ENCODE peak calls at places on chromosome 6, in seven cellular contexts. S is HFFc6, F is neural crest cell, E is Peyer's patch, C is NCI-H146, H is lower leg skin, T is HS-5. K is an unnamed sample.

GRCh38 chr6:137218473-137218916 is 690 bp downstream of the IFNGR1 start:
- DNase-seq in E (no peak), H (no peak), F (no peak), S (peak), C (peak), T (no peak), K (no peak)

GRCh38 chr6:165484178-165484889 is 174.9 kb upstream of the C6orf118 start:
- DNase-seq in F (no peak), H (no peak), C (peak), T (no peak), S (no peak), E (no peak), K (no peak)

GRCh38 chr6:124099520-124099919 is 295.9 kb downstream of the NKAIN2 start:
- DNase-seq in C (no peak), E (no peak), S (no peak), H (no peak), T (no peak), F (no peak), K (no peak)

GRCh38 chr6:159126590-159126989 is 42.6 kb upstream of the FNDC1 start:
- DNase-seq in S (no peak), C (no peak), T (no peak), F (no peak), E (no peak), H (peak), K (no peak)

GRCh38 chr6:82863771-82864170 is 201.9 kb downstream of the UBE3D start:
- DNase-seq in H (no peak), E (no peak), S (no peak), F (no peak), T (no peak), C (no peak), K (no peak)

GRCh38 chr6:156827382-156827781 is 50.2 kb downstream of the ARID1B start:
- DNase-seq in T (no peak), S (peak), H (no peak), E (no peak), C (peak), F (no peak), K (no peak)

GRCh38 chr6:125294925-125295324 is 6.8 kb downstream of the HDDC2 start:
- DNase-seq in T (no peak), E (no peak), S (no peak), F (no peak), C (no peak), H (no peak), K (no peak)

GRCh38 chr6:33247977-33248642 is 23.6 kb downstream of the VPS52 start:
- DNase-seq in F (peak), H (peak), C (peak), T (peak), S (peak), E (peak), K (peak)

GRCh38 chr6:75084872-75085381 is 120.9 kb downstream of the COL12A1 start:
- DNase-seq in H (no peak), S (no peak), T (no peak), C (no peak), F (peak), E (no peak), K (peak)

GRCh38 chr6:30885481-30885998 is 1.2 kb downstream of the DDR1 start:
- DNase-seq in E (peak), H (peak), S (peak), F (no peak), C (peak), T (no peak), K (peak)

GRCh38 chr6:131954775-131955107 is 3.6 kb upstream of the CCN2 start:
- DNase-seq in H (no peak), E (no peak), T (peak), F (no peak), S (peak), C (no peak), K (peak)

GRCh38 chr6:17470209-17470952 is 77.0 kb downstream of the CAP2 start:
- DNase-seq in H (no peak), E (no peak), C (no peak), F (no peak), T (no peak), S (no peak), K (no peak)

GRCh38 chr6:105646391-105646867 is 243.5 kb upstream of the PREP start:
- DNase-seq in S (no peak), C (no peak), E (no peak), T (no peak), F (no peak), H (no peak), K (no peak)

GRCh38 chr6:33695451-33695855 is 16.0 kb downstream of the UQCC2 start:
- DNase-seq in T (no peak), S (no peak), F (no peak), H (no peak), E (no peak), C (no peak), K (no peak)

GRCh38 chr6:108872001-108872974 is 24.1 kb downstream of the ARMC2 start:
- DNase-seq in H (no peak), S (no peak), C (no peak), T (no peak), E (no peak), F (no peak), K (no peak)

GRCh38 chr6:120378582-120379220 is 955.6 kb downstream of the TBC1D32 start:
- DNase-seq in H (no peak), C (peak), T (no peak), E (no peak), F (no peak), S (no peak), K (no peak)

GRCh38 chr6:169702640-169703246 is 817 bp downstream of the C6orf120 start:
- DNase-seq in F (peak), C (peak), E (no peak), S (no peak), T (no peak), H (no peak), K (peak)

GRCh38 chr6:39430968-39431523 is 108.5 kb upstream of the KCNK16 start:
- DNase-seq in F (no peak), H (peak), S (no peak), T (no peak), E (peak), C (peak), K (peak)

GRCh38 chr6:95543798-95544197 is 33.5 kb upstream of the MANEA start:
- DNase-seq in H (no peak), F (no peak), C (no peak), S (no peak), E (no peak), T (no peak), K (no peak)

GRCh38 chr6:52503853-52504777 is 72.7 kb downstream of the TRAM2 start:
- DNase-seq in E (peak), S (peak), C (peak), T (no peak), F (no peak), H (peak), K (peak)

GRCh38 chr6:33846226-33846625 is 42.4 kb upstream of the MLN start:
- DNase-seq in C (peak), S (peak), F (no peak), E (no peak), H (no peak), T (no peak), K (no peak)

GRCh38 chr6:151325075-151326050 is 66.0 kb downstream of the ZBTB2 start:
- DNase-seq in E (peak), F (peak), H (peak), S (peak), C (peak), T (peak), K (peak)

GRCh38 chr6:34027445-34027936 is 118.4 kb downstream of the GRM4 start:
- DNase-seq in S (peak), T (no peak), E (peak), F (peak), C (peak), H (no peak), K (peak)

GRCh38 chr6:119328254-119328653 is 21.3 kb downstream of the MAN1A1 start:
- DNase-seq in C (no peak), T (no peak), S (no peak), F (no peak), H (no peak), E (no peak), K (no peak)

GRCh38 chr6:37777272-37777736 is 42.2 kb upstream of the ZFAND3 start:
- DNase-seq in S (no peak), T (no peak), H (no peak), F (no peak), C (peak), E (no peak), K (no peak)

GRCh38 chr6:106160189-106160588 is 74.1 kb downstream of the PRDM1 start:
- DNase-seq in T (no peak), S (no peak), H (no peak), F (no peak), C (no peak), E (no peak), K (no peak)

GRCh38 chr6:5906340-5906670 is 100.4 kb downstream of the NRN1 start:
- DNase-seq in S (no peak), E (no peak), T (no peak), H (no peak), F (no peak), C (no peak), K (no peak)

GRCh38 chr6:89268776-89269175 is 46.3 kb downstream of the GABRR2 start:
- DNase-seq in H (no peak), F (no peak), S (peak), C (no peak), E (no peak), T (no peak), K (no peak)

GRCh38 chr6:85273870-85274269 is 176.0 kb upstream of the NT5E start:
- DNase-seq in F (no peak), H (no peak), S (no peak), C (no peak), T (no peak), E (no peak), K (no peak)

GRCh38 chr6:57265755-57266221 is 43.7 kb upstream of the RAB23 start:
- DNase-seq in T (no peak), S (peak), F (no peak), H (no peak), E (no peak), C (no peak), K (no peak)

GRCh38 chr6:118263929-118264486 is 284.1 kb upstream of the PLN start:
- DNase-seq in C (no peak), F (peak), T (no peak), H (no peak), S (no peak), E (no peak), K (no peak)

GRCh38 chr6:170124836-170125235 is 166.0 kb downstream of the DLL1 start:
- DNase-seq in F (no peak), H (peak), E (peak), T (no peak), C (peak), S (no peak), K (peak)

GRCh38 chr6:156544046-156544445 is 233.1 kb upstream of the ARID1B start:
- DNase-seq in C (no peak), H (no peak), T (no peak), F (no peak), S (no peak), E (no peak), K (no peak)

K was measured in Calu3.